ENCODE peak calls at places on chromosomes 12 and 14, in six cellular contexts. D is HepG2, K is lung, W is psoas muscle, P is cardiac muscle cell, V is HCT116. N is an unnamed sample. For H3K4me1, the result is how much of the 10 kb centered on the place peaks cover.

GRCh38 chr14:98140862-98141261 is 1131.1 kb downstream of the BCL11B start:
- DNase-seq in D (no peak), K (no peak), W (no peak), P (no peak), V (no peak), N (no peak)

GRCh38 chr12:130729344-130729743 is 13.2 kb upstream of the RIMBP2 start:
- DNase-seq in D (no peak), K (no peak), W (no peak), P (no peak), V (no peak), N (no peak)

GRCh38 chr12:113092478-113093408 is 36.2 kb downstream of the DTX1 start:
- DNase-seq in D (no peak), K (peak), W (peak), P (peak), V (no peak), N (no peak)

GRCh38 chr14:70934084-70934483 is 26.8 kb downstream of the PCNX1 start:
- DNase-seq in D (no peak), K (no peak), W (no peak), P (peak), V (no peak), N (no peak)

GRCh38 chr12:27840229-27840999 is 60.4 kb upstream of the MANSC4 start:
- DNase-seq in D (no peak), K (no peak), W (no peak), P (peak), V (no peak), N (no peak)

GRCh38 chr12:29732211-29732992 is 51.3 kb downstream of the TMTC1 start:
- DNase-seq in D (no peak), K (no peak), W (no peak), P (peak), V (no peak), N (no peak)

GRCh38 chr12:40999212-40999611 is 188.9 kb upstream of the PDZRN4 start:
- DNase-seq in D (no peak), K (no peak), W (no peak), P (no peak), V (no peak), N (no peak)

GRCh38 chr14:70821581-70821915 is 12.2 kb upstream of the MAP3K9 start:
- DNase-seq in D (no peak), K (no peak), W (no peak), P (no peak), V (no peak), N (no peak)

GRCh38 chr14:103594265-103594664 is 31.5 kb downstream of the COA8 start:
- DNase-seq in D (peak), K (no peak), W (no peak), P (peak), V (no peak), N (no peak)

GRCh38 chr14:52455291-52456088 is 96.8 kb downstream of the TXNDC16 start:
- DNase-seq in D (no peak), K (no peak), W (no peak), P (peak), V (no peak), N (no peak)

DNA sequence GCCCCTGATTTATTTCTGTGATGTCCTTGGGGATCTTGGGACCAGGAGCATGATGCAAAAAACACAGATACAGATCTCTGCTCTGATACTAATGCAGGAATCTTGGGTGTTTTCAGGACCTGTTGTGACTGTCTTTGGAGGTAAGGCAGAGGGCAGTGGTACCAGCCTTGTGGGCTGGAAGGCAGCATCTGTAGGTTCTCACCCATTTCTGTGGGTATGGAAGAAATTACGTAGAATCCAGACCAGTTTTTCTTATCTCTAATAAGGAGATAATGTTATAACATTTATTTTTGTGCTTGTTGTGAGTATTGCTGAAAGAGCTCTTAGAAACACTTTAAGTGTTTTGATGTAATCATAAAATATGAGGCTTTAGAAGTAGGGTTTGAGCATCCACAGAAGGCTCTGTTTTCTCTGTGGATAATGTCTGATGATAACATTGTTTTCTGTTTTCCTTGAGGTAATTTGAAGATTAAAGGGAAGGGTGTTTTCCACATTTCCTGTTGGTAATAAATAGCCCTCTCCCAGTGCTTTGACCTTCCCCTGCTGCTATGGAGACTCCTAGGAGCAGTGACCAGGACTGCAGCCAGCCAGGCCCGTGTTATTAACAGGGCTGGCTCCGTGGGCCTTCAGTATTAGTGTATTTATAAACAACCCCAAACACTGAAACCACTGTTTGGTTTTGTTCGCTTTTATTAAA is 9.4 kb upstream of the DCP1B start:
- DNase-seq in D (no peak), K (no peak), W (no peak), P (peak), V (no peak), N (no peak)
- H3K4me1 ChIP-seq in D (half or more), K (under half), W (under half), P (under half), V (under half), N (under half)

GRCh38 chr12:91181053-91181452 is 1.6 kb downstream of the DCN start:
- DNase-seq in D (no peak), K (no peak), W (no peak), P (peak), V (no peak), N (no peak)
- H3K4me3 ChIP-seq in D (no peak), K (no peak), W (peak), P (no peak), V (no peak), N (no peak)

GRCh38 chr12:89873745-89874144 is 165.1 kb upstream of the ATP2B1 start:
- DNase-seq in D (no peak), K (no peak), W (no peak), P (peak), V (no peak), N (no peak)
- TF ChIP-seq CTCF in D (no peak), K (no peak), W (no peak), P (no peak), V (no peak), N (no peak)

GRCh38 chr12:49104822-49105221 is 5.8 kb downstream of the LMBR1L start:
- DNase-seq in D (no peak), K (no peak), W (no peak), P (no peak), V (no peak), N (no peak)
- H3K4me1 ChIP-seq in D (under half), K (under half), W (under half), P (under half), V (under half), N (under half)

GRCh38 chr12:83656004-83656403 is 969.3 kb downstream of the TMTC2 start:
- DNase-seq in D (no peak), K (no peak), W (no peak), P (no peak), V (no peak), N (no peak)
- H3K4me3 ChIP-seq in D (no peak), K (no peak), W (no peak), P (no peak), V (no peak), N (no peak)

GRCh38 chr14:67517083-67517482 is 16.0 kb upstream of the PLEKHH1 start:
- DNase-seq in D (no peak), K (no peak), W (no peak), P (peak), V (no peak), N (no peak)
- TF ChIP-seq CTCF in D (peak), K (no peak), W (no peak), P (peak), V (peak), N (peak)

N was measured in Caco-2.